ENCODE peak calls at places on chromosome 7, in nine cellular contexts. V is lower leg skin; B is hepatocyte; U is dorsolateral prefrontal cortex; P is K562; N is activated T-helper 9 cell treated with anti-CD3 and anti-CD28 coated beads, Interleukin-2, amount 50 U/mL, for 16 hours; C is HT1080; S is stimulated activated CD4-positive, alpha-beta T cell treated with anti-CD3 and anti-CD28 coated beads, TNF-alpha, amount 100 ng/mL, for 24 hours; Q is IMR-90. Y is an unnamed sample.

GRCh38 chr7:101436857-101437576 is 74.3 kb downstream of the COL26A1 start:
- DNase-seq in U (no peak), P (peak), C (no peak), Q (no peak), V (no peak), B (no peak), N (no peak), S (no peak), Y (no peak)

GRCh38 chr7:131653418-131654248 is 97.2 kb upstream of the PODXL start:
- DNase-seq in V (no peak), N (no peak), P (no peak), S (no peak), B (peak), Q (peak), C (peak), U (no peak), Y (no peak)

GRCh38 chr7:537911-538634 is 18.4 kb upstream of the PDGFA start:
- DNase-seq in Q (peak), P (peak), B (peak), N (no peak), V (no peak), S (no peak), U (no peak), C (peak), Y (no peak)

GRCh38 chr7:141281311-141281710 is 207.4 kb downstream of the TMEM178B start:
- DNase-seq in U (no peak), B (no peak), C (no peak), N (no peak), P (no peak), V (no peak), S (no peak), Q (no peak), Y (no peak)

GRCh38 chr7:32400676-32401075 is 89.5 kb downstream of the LSM5 start:
- DNase-seq in P (no peak), B (no peak), V (no peak), Q (no peak), N (no peak), C (no peak), S (no peak), U (no peak), Y (no peak)

GRCh38 chr7:118057404-118057803 is 126.6 kb upstream of the LSM8 start:
- DNase-seq in C (peak), V (no peak), N (no peak), P (no peak), B (peak), S (no peak), Q (no peak), U (no peak), Y (no peak)

GRCh38 chr7:17434841-17435692 is 136.6 kb downstream of the AHR start:
- DNase-seq in P (no peak), C (no peak), B (no peak), V (no peak), N (no peak), U (no peak), S (no peak), Q (no peak), Y (no peak)

GRCh38 chr7:32564542-32564941 is 69.3 kb downstream of the AVL9 start:
- DNase-seq in N (no peak), C (no peak), S (no peak), V (no peak), P (no peak), Q (peak), B (no peak), U (no peak), Y (no peak)

GRCh38 chr7:69695998-69696657 is 97.9 kb downstream of the AUTS2 start:
- DNase-seq in P (no peak), V (no peak), C (no peak), N (no peak), U (no peak), B (no peak), Q (no peak), S (no peak), Y (no peak)

GRCh38 chr7:55231736-55232280 is 133.3 kb upstream of the LANCL2 start:
- DNase-seq in U (no peak), N (no peak), S (no peak), P (no peak), V (no peak), Q (no peak), B (no peak), C (no peak), Y (no peak)

GRCh38 chr7:104328308-104328969 is at the start of gene LHFPL3:
- DNase-seq in Q (no peak), N (no peak), U (peak), S (no peak), C (no peak), P (no peak), B (peak), V (no peak), Y (no peak)

GRCh38 chr7:5230272-5231067 is 40.4 kb downstream of the WIPI2 start:
- DNase-seq in Q (no peak), S (no peak), U (no peak), N (no peak), V (no peak), B (no peak), C (no peak), P (no peak), Y (no peak)

GRCh38 chr7:117250801-117251200 is 72.1 kb downstream of the WNT2 start:
- DNase-seq in S (no peak), N (no peak), V (no peak), B (no peak), U (no peak), C (no peak), Q (peak), P (no peak), Y (no peak)

GRCh38 chr7:67771840-67772605 is 775.4 kb downstream of the TYW1 start:
- DNase-seq in B (peak), U (no peak), S (no peak), C (no peak), V (no peak), N (no peak), Q (no peak), P (no peak), Y (no peak)

GRCh38 chr7:90594791-90595317 is 1.3 kb upstream of the CDK14 start:
- DNase-seq in U (no peak), Q (peak), B (peak), C (peak), S (no peak), V (no peak), P (no peak), N (no peak), Y (peak)

GRCh38 chr7:108251700-108252099 is 121.5 kb upstream of the LAMB4 start:
- DNase-seq in U (no peak), Q (no peak), B (no peak), V (no peak), N (no peak), C (no peak), S (no peak), P (no peak), Y (no peak)

GRCh38 chr7:114426824-114427223 is 12.2 kb downstream of the FOXP2 start:
- DNase-seq in U (no peak), C (no peak), S (no peak), P (no peak), N (no peak), V (no peak), Q (peak), B (peak), Y (no peak)

GRCh38 chr7:31126976-31127375 is 74.9 kb downstream of the ADCYAP1R1 start:
- DNase-seq in U (no peak), Q (peak), P (no peak), S (no peak), B (no peak), V (no peak), C (peak), N (no peak), Y (no peak)

GRCh38 chr7:105816954-105817615 is 59.3 kb downstream of the ATXN7L1 start:
- DNase-seq in S (no peak), U (no peak), N (no peak), P (no peak), Q (peak), V (no peak), B (no peak), C (no peak), Y (no peak)

GRCh38 chr7:12456506-12456905 is 52.8 kb upstream of the VWDE start:
- DNase-seq in S (no peak), Q (no peak), B (no peak), N (no peak), P (no peak), U (no peak), C (no peak), V (no peak), Y (no peak)

GRCh38 chr7:35624299-35625186 is 70.4 kb downstream of the HERPUD2 start:
- DNase-seq in C (peak), Q (peak), S (peak), P (peak), U (peak), B (peak), V (no peak), N (no peak), Y (no peak)

GRCh38 chr7:112069879-112070321 is 136.3 kb downstream of the DOCK4 start:
- DNase-seq in V (no peak), S (no peak), N (no peak), Q (peak), B (no peak), P (no peak), C (peak), U (no peak), Y (no peak)

GRCh38 chr7:134741901-134742635 is 37.4 kb upstream of the CALD1 start:
- DNase-seq in V (no peak), S (no peak), U (no peak), C (peak), B (no peak), P (no peak), N (no peak), Q (peak), Y (no peak)

GRCh38 chr7:5388273-5388866 is 35.3 kb downstream of the TNRC18 start:
- DNase-seq in U (no peak), N (no peak), V (no peak), S (no peak), Q (no peak), C (no peak), B (no peak), P (no peak), Y (no peak)

GRCh38 chr7:8277394-8277982 is 15.5 kb upstream of the ICA1 start:
- DNase-seq in P (no peak), U (no peak), V (no peak), C (peak), Q (no peak), N (no peak), S (no peak), B (peak), Y (no peak)